ENCODE peak calls at places on chromosome 3, in five cellular contexts. N is type B pancreatic cell; M is MCF 10A; X is CD4-positive, alpha-beta T cell; L is fibroblast of mammary gland. T is an unnamed sample.

GRCh38 chr3:197758512-197758911 is 8.8 kb downstream of the FYTTD1 start:
- DNase-seq in N (no peak), M (no peak), X (no peak), L (no peak), T (no peak)

GRCh38 chr3:126021224-126021623 is 52.2 kb downstream of the ROPN1B start:
- DNase-seq in N (no peak), M (no peak), X (no peak), L (no peak), T (no peak)

GRCh38 chr3:34995771-34996430 is 643.4 kb upstream of the ARPP21 start:
- DNase-seq in N (no peak), M (peak; percentile 29), X (no peak), L (no peak), T (no peak)

GRCh38 chr3:16186081-16186480 is 11.6 kb downstream of the GALNT15 start:
- DNase-seq in N (no peak), M (no peak), X (no peak), L (peak; percentile 70), T (no peak)

GRCh38 chr3:108031893-108032292 is 58.9 kb downstream of the CD47 start:
- DNase-seq in N (no peak), M (peak; percentile 54), X (no peak), L (peak; percentile 49), T (no peak)

GRCh38 chr3:126517291-126517951 is at the start of gene UROC1:
- DNase-seq in N (no peak), M (no peak), X (no peak), L (no peak), T (no peak)

GRCh38 chr3:44584646-44585501 is at the start of gene ZNF660:
- DNase-seq in N (peak; percentile 87), M (no peak), X (no peak), L (peak; percentile 62), T (peak; percentile 68)

GRCh38 chr3:160739079-160739478 is 17.0 kb upstream of the PPM1L start:
- DNase-seq in N (no peak), M (peak; percentile 81), X (no peak), L (peak; percentile 66), T (no peak)

GRCh38 chr3:187750513-187751123 is 5.3 kb upstream of the BCL6 start:
- DNase-seq in N (no peak), M (no peak), X (no peak), L (no peak), T (no peak)

GRCh38 chr3:172982731-172983364 is 158.2 kb downstream of the SPATA16 start:
- DNase-seq in N (no peak), M (peak; percentile 4), X (no peak), L (no peak), T (no peak)

GRCh38 chr3:169515132-169515531 is 148.4 kb downstream of the MECOM start:
- DNase-seq in N (no peak), M (no peak), X (no peak), L (no peak), T (no peak)

GRCh38 chr3:63863150-63864007 is at the start of the genes ATXN7 and THOC7:
- DNase-seq in N (peak; percentile 81), M (peak; percentile 68), X (peak; percentile 59), L (peak; percentile 33), T (peak; percentile 59)

GRCh38 chr3:98013428-98014349 is 21.4 kb downstream of the GABRR3 start:
- DNase-seq in N (no peak), M (peak; percentile 21), X (no peak), L (peak; percentile 56), T (no peak)

GRCh38 chr3:57977755-57978715 is 30.2 kb upstream of the FLNB start:
- DNase-seq in N (no peak), M (peak; percentile 43), X (no peak), L (no peak), T (no peak)

GRCh38 chr3:70811880-70812279 is 499.4 kb upstream of the MDFIC2 start:
- DNase-seq in N (no peak), M (peak; percentile 11), X (no peak), L (peak; percentile 92), T (no peak)

GRCh38 chr3:105728913-105729312 is 139.9 kb downstream of the CBLB start:
- DNase-seq in N (no peak), M (no peak), X (no peak), L (no peak), T (no peak)

GRCh38 chr3:100268986-100269385 is 8.2 kb downstream of the TBC1D23 start:
- DNase-seq in N (no peak), M (no peak), X (no peak), L (peak; percentile 31), T (no peak)

GRCh38 chr3:78186404-78186803 is 1146.5 kb downstream of the ROBO2 start:
- DNase-seq in N (no peak), M (no peak), X (no peak), L (no peak), T (no peak)

GRCh38 chr3:67819447-67819846 is 165.0 kb upstream of the SUCLG2 start:
- DNase-seq in N (no peak), M (peak; percentile 24), X (no peak), L (no peak), T (no peak)

GRCh38 chr3:195061756-195062655 is 209.0 kb downstream of the XXYLT1 start:
- DNase-seq in N (no peak), M (no peak), X (no peak), L (no peak), T (no peak)

GRCh38 chr3:136819784-136820640 is 1.1 kb downstream of the SLC35G2 start:
- DNase-seq in N (peak; percentile 71), M (peak; percentile 78), X (no peak), L (peak; percentile 66), T (peak; percentile 31)

GRCh38 chr3:46239952-46240351 is 2.3 kb upstream of the CCR3 start:
- DNase-seq in N (no peak), M (no peak), X (no peak), L (no peak), T (no peak)

GRCh38 chr3:25604107-25604805 is 60.5 kb downstream of the TOP2B start:
- DNase-seq in N (no peak), M (peak; percentile 54), X (no peak), L (peak; percentile 83), T (no peak)

GRCh38 chr3:30007668-30008067 is 598.7 kb upstream of the TGFBR2 start:
- DNase-seq in N (no peak), M (peak; percentile 8), X (no peak), L (peak; percentile 27), T (no peak)

GRCh38 chr3:107198522-107199271 is 178.5 kb upstream of the CCDC54 start:
- DNase-seq in N (no peak), M (no peak), X (no peak), L (peak; percentile 72), T (no peak)

GRCh38 chr3:167978071-167978470 is 117.7 kb downstream of the GOLIM4 start:
- DNase-seq in N (no peak), M (no peak), X (no peak), L (no peak), T (no peak)

GRCh38 chr3:178711753-178712152 is 175.5 kb downstream of the KCNMB2 start:
- DNase-seq in N (no peak), M (no peak), X (no peak), L (no peak), T (no peak)

GRCh38 chr3:157081681-157082210 is 78.2 kb downstream of the CCNL1 start:
- DNase-seq in N (peak; percentile 96), M (peak; percentile 90), X (peak; percentile 82), L (peak; percentile 95), T (peak; percentile 98)

GRCh38 chr3:42302924-42303634 is 37.1 kb upstream of the CCK start:
- DNase-seq in N (no peak), M (no peak), X (no peak), L (no peak), T (no peak)

GRCh38 chr3:193826126-193826795 is 233.3 kb downstream of the OPA1 start:
- DNase-seq in N (no peak), M (peak; percentile 81), X (no peak), L (peak; percentile 80), T (no peak)

GRCh38 chr3:4302747-4303146 is 422 bp upstream of the SETMAR start:
- DNase-seq in N (no peak), M (no peak), X (no peak), L (no peak), T (no peak)

GRCh38 chr3:143731304-143731703 is 117.0 kb downstream of the SLC9A9 start:
- DNase-seq in N (no peak), M (no peak), X (no peak), L (no peak), T (no peak)

GRCh38 chr3:155131104-155131503 is 51.0 kb downstream of the MME start:
- DNase-seq in N (no peak), M (peak; percentile 53), X (no peak), L (peak; percentile 78), T (no peak)

GRCh38 chr3:145815707-145816413 is 345.1 kb downstream of the PLOD2 start:
- DNase-seq in N (no peak), M (no peak), X (no peak), L (no peak), T (no peak)

GRCh38 chr3:13218541-13218908 is 145.3 kb upstream of the IQSEC1 start:
- DNase-seq in N (no peak), M (no peak), X (no peak), L (no peak), T (no peak)

GRCh38 chr3:81352867-81353266 is 408.6 kb downstream of the GBE1 start:
- DNase-seq in N (no peak), M (peak; percentile 63), X (no peak), L (peak; percentile 31), T (no peak)

GRCh38 chr3:167110906-167111305 is 269.2 kb downstream of the ZBBX start:
- DNase-seq in N (no peak), M (peak; percentile 51), X (no peak), L (peak; percentile 53), T (no peak)

GRCh38 chr3:49076627-49077026 is 17.2 kb downstream of the QRICH1 start:
- DNase-seq in N (no peak), M (no peak), X (no peak), L (no peak), T (no peak)
- TF ChIP-seq CTCF in N (no peak), M (no peak), X (no peak), L (no peak), T (no peak)

GRCh38 chr3:94525039-94525438 is 462.2 kb downstream of the NSUN3 start:
- DNase-seq in N (no peak), M (peak; percentile 33), X (no peak), L (peak; percentile 1), T (no peak)
- TF ChIP-seq CTCF in N (peak; percentile 76), M (no peak), X (no peak), L (peak; percentile 16), T (peak; percentile 74)

GRCh38 chr3:134755821-134756220 is 39.2 kb upstream of the EPHB1 start:
- DNase-seq in N (no peak), M (no peak), X (no peak), L (no peak), T (no peak)

GRCh38 chr3:134753999-134754742 is 40.9 kb upstream of the EPHB1 start:
- DNase-seq in N (no peak), M (no peak), X (no peak), L (peak; percentile 5), T (no peak)

GRCh38 chr3:134757549-134758069 is 37.5 kb upstream of the EPHB1 start:
- DNase-seq in N (no peak), M (no peak), X (no peak), L (no peak), T (no peak)

GRCh38 chr3:134752761-134753461 is 42.1 kb upstream of the EPHB1 start:
- DNase-seq in N (no peak), M (no peak), X (no peak), L (no peak), T (no peak)

GRCh38 chr3:134754768-134755559 is 40.1 kb upstream of the EPHB1 start:
- DNase-seq in N (no peak), M (peak; percentile 64), X (no peak), L (peak; percentile 57), T (peak; percentile 47)
- TF ChIP-seq CTCF in N (peak; percentile 72), M (peak; percentile 68), X (no peak), L (peak; percentile 87), T (peak; percentile 70)

GRCh38 chr3:129344540-129345220 is 66.0 kb downstream of the HMCES start:
- DNase-seq in N (no peak), M (no peak), X (no peak), L (no peak), T (no peak)
- TF ChIP-seq CTCF in N (no peak), M (no peak), X (no peak), L (no peak), T (no peak)

T was measured in progenitor cell of endocrine pancreas.